ENCODE peak calls at places on chromosome 22, in five cellular contexts. P, R, D, U and G are unnamed samples.
A peak's percentile ranks its signal among the peaks of the same experiment; 100 is the strongest.

GRCh38 chr22:24591286-24591830 is 1.5 kb downstream of the LRRC75B start:
- DNase-seq in P (no peak), R (no peak), D (no peak), U (no peak), G (no peak)

GRCh38 chr22:34709641-34710040 is 356.3 kb upstream of the ISX start:
- DNase-seq in P (no peak), R (no peak), D (no peak), U (no peak), G (no peak)

GRCh38 chr22:48088926-48089536 is 1326.6 kb downstream of the TBC1D22A start:
- DNase-seq in P (no peak), R (no peak), D (no peak), U (no peak), G (no peak)

GRCh38 chr22:40768187-40768586 is 51.0 kb downstream of the SLC25A17 start:
- DNase-seq in P (no peak), R (no peak), D (no peak), U (no peak), G (no peak)

GRCh38 chr22:47199261-47199948 is 437.0 kb downstream of the TBC1D22A start:
- DNase-seq in P (no peak), R (no peak), D (no peak), U (no peak), G (no peak)

GRCh38 chr22:49209452-49210195 is 618.0 kb downstream of the BRD1 start:
- DNase-seq in P (no peak), R (no peak), D (no peak), U (no peak), G (no peak)

GRCh38 chr22:17990942-17991341 is 33.4 kb downstream of the MICAL3 start:
- DNase-seq in P (no peak), R (peak; percentile 54), D (no peak), U (no peak), G (no peak)

GRCh38 chr22:23182289-23183106 is 2.2 kb downstream of the BCR start:
- DNase-seq in P (peak; percentile 82), R (peak; percentile 52), D (no peak), U (no peak), G (peak; percentile 67)

GRCh38 chr22:43154887-43155536 is 3.7 kb downstream of the TSPO start:
- DNase-seq in P (no peak), R (no peak), D (peak; percentile 18), U (no peak), G (no peak)

GRCh38 chr22:22691716-22692701 is 47.6 kb downstream of the GGTLC2 start:
- DNase-seq in P (no peak), R (peak; percentile 85), D (peak; percentile 7), U (no peak), G (no peak)

GRCh38 chr22:33770723-33771122 is 149.6 kb downstream of the LARGE1 start:
- DNase-seq in P (no peak), R (no peak), D (no peak), U (no peak), G (no peak)

GRCh38 chr22:30305906-30306628 is 16.8 kb upstream of the CASTOR1 start:
- DNase-seq in P (peak; percentile 59), R (peak; percentile 70), D (no peak), U (no peak), G (peak; percentile 66)

GRCh38 chr22:30307026-30307574 is 17.8 kb upstream of the CASTOR1 start:
- DNase-seq in P (no peak), R (no peak), D (no peak), U (no peak), G (peak; percentile 19)

GRCh38 chr22:30304495-30305244 is 15.4 kb upstream of the CASTOR1 start:
- DNase-seq in P (no peak), R (peak; percentile 88), D (no peak), U (no peak), G (peak; percentile 27)

GRCh38 chr22:30306629-30307016 is 17.3 kb upstream of the CASTOR1 start:
- DNase-seq in P (peak; percentile 37), R (peak; percentile 34), D (no peak), U (no peak), G (peak; percentile 15)

DNA sequence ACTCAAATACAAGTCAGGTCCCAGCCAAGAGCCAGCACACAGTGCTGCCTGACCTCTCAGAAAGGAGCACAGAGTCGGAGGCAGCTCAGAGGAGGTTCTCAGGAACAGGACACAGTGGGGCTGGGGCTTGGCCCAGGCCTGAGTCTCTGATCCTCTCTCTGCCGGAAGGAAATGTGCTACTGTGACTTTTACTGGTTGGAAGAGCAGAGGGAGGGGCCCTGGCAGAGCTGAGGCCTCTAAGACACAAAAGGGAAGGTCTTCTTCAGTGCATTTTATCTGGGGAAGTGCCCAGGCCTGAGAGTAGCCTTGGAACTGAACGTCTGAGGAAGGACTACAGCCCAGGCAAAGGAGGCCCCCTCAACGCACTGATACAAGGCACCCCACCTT is 16.2 kb upstream of the CASTOR1 start:
- DNase-seq in P (peak; percentile 82), R (peak; percentile 90), D (no peak), U (no peak), G (peak; percentile 90)
- H3K4me3 ChIP-seq in P (peak overlapping the region; percentile 41), R (peak overlapping the region; percentile 61), D (no peak overlapping the region), U (no peak overlapping the region), G (peak overlapping the region; percentile 37)

DNA sequence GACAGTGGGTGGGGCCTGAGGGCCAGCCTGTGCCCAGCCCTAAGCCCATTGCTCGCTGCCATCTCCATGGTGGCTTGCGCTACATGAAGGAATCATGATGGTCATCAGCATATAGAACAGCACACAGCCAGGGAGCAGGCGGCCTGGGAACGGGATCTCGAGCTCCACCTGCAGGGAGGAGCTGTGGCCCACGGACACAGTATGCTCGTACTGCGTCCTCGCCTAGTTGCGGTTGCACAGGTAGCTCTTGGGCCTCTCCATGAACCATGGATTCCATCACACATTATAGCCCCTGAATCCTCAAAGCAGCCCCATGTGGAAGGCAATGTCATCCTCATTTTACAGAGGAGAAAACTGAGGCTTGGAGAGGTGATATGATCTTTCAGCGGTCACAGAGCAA is 15.1 kb downstream of the SEC14L4 start:
- DNase-seq in P (peak; percentile 21), R (no peak), D (no peak), U (no peak), G (no peak)
- TF ChIP-seq CTCF in P (peak; percentile 39), R (peak; percentile 58), D (peak; percentile 8), U (peak; percentile 23), G (peak; percentile 21)

DNA sequence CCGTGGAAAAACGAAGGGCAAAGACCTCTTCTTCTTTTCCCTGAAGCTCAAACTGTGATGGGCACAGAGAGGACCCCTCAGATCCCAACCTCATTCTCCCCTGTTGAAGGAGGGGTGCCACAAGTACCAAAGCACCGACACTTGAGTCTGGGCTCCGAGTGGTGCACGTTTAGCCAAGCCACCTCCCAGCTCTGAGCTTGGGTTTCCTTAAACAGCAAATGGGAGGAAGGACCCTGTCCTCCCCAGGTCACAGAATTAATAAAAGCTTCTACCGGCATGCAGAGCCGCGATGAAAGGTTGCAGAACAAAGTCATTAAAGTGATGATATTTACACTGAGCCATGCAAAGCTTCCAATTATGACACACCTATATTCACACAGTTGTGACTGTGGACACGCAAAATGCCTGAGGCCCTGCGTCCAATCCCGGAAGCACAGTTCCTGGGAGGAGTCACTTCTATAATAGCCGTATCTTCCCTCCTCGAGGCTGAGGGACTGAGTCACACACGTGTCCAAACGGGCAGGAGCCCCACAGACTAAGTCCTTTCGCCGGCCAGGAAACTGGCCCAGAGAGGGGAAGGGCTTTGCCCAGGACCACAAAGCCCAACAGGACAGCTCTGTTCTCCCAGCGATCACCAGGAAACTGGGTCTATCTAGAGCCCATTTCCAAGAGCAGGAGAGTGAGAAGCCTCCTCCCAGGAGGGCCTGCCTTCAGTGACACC is 922 bp upstream of the CSNK1E start:
- DNase-seq in P (peak; percentile 30), R (no peak), D (peak; percentile 91), U (peak; percentile 79), G (no peak)
- H3K4me3 ChIP-seq in P (peak overlapping the region; percentile 65), R (peak overlapping the region; percentile 72), D (peak overlapping the region; percentile 58), U (peak overlapping the region; percentile 55), G (no peak overlapping the region)

GRCh38 chr22:39088688-39089032 is 8.4 kb upstream of the APOBEC3H start:
- DNase-seq in P (no peak), R (no peak), D (no peak), U (no peak), G (no peak)
- TF ChIP-seq CTCF in P (no peak), R (no peak), D (no peak), U (no peak), G (no peak)

GRCh38 chr22:39529487-39529851 is 3.1 kb downstream of the RPS19BP1 start:
- DNase-seq in P (no peak), R (peak; percentile 29), D (no peak), U (no peak), G (no peak)
- H3K4me3 ChIP-seq in P (no peak overlapping the region), R (peak overlapping the region; percentile 97), D (peak overlapping the region; percentile 7), U (no peak overlapping the region), G (peak overlapping the region; percentile 72)

GRCh38 chr22:25853501-25853900 is 111.5 kb downstream of the MYO18B start:
- DNase-seq in P (no peak), R (no peak), D (no peak), U (no peak), G (peak; percentile 35)

GRCh38 chr22:25853078-25853477 is 111.1 kb downstream of the MYO18B start:
- DNase-seq in P (no peak), R (no peak), D (peak; percentile 6), U (no peak), G (peak; percentile 58)

GRCh38 chr22:25852223-25852622 is 110.2 kb downstream of the MYO18B start:
- DNase-seq in P (no peak), R (no peak), D (no peak), U (no peak), G (no peak)

GRCh38 chr22:25849514-25849913 is 107.5 kb downstream of the MYO18B start:
- DNase-seq in P (no peak), R (no peak), D (no peak), U (no peak), G (no peak)

DNA sequence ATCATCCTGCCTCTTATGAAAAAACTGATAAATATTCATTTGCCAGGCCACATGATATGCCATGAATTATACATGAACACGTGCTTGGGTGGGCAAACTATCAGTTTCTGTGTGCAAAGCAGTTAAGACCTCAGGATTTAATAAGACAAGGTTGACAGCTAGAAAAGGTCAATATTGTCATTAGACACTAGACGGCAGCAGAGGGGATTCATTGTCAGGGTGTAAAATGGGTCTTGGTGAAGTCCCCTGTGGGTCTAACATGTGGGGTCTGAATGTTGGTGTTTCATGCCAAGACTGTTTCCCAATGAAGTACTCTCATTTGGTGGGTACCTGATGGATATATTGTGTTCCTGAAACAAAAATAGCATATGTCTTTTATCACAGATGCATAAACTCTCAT is 111.9 kb downstream of the MYO18B start:
- DNase-seq in P (no peak), R (peak; percentile 19), D (no peak), U (no peak), G (peak; percentile 40)
- TF ChIP-seq CTCF in P (peak; percentile 6), R (peak; percentile 75), D (no peak), U (no peak), G (peak; percentile 52)

DNA sequence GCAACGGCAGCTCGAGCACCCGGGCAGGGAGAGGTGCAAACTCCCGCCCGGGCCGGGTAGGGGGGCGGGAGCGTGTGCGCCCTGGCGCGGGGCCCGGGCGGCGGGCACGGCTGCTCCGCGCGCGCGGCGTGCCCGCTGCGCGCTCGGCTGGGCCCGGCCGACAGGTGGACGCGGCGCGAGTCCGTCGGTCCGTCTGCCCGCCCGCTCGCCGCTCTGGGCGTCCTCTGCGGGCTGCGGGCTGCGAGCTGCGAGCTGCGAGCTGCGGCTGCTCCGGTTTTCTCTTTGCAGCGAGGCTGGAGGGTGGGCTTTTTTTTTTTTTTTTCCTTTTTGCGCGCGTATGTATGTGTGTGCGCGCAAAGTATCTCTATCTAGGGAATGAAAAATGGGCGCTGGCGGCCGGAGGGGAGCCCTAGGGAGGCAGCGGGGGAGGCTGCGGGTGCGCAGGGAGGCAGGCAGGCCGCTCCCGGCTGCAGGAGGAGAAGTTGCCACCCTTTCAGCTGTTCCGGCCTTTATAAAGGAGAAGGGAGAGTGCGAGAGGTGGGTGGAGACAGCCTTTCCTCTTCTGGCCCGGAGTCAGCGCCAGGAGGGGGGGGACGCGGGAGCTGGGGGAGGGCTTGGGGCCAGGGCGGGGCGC is at the start of gene PDGFB:
- DNase-seq in P (peak; percentile 38), R (no peak), D (no peak), U (no peak), G (no peak)
- H3K4me3 ChIP-seq in P (peak within 1 kb of the TSS; percentile 84), R (no peak within 1 kb of the TSS), D (peak within 1 kb of the TSS; percentile 22), U (no peak within 1 kb of the TSS), G (no peak within 1 kb of the TSS)